ENCODE peak calls at places on chromosome 14, in six cellular contexts. C is PC-9, W is HCT116, Q is PC-3, X is fibroblast of lung, L is endothelial cell of umbilical vein. R is an unnamed sample.

GRCh38 chr14:73386342-73386741 is 72.0 kb downstream of the NUMB start:
- DNase-seq in L (no peak), C (no peak), X (peak; percentile 8), Q (no peak), W (no peak), R (no peak)

GRCh38 chr14:73265721-73266046 is 28.4 kb downstream of the PAPLN start:
- DNase-seq in W (no peak), C (no peak), X (no peak), Q (no peak), L (no peak), R (no peak)

GRCh38 chr14:99716850-99717681 is 33.0 kb downstream of the CYP46A1 start:
- DNase-seq in W (no peak), Q (no peak), C (no peak), X (no peak), L (no peak), R (no peak)

GRCh38 chr14:76564471-76565119 is 188.7 kb downstream of the ESRRB start:
- DNase-seq in Q (no peak), X (no peak), L (no peak), C (no peak), W (peak; percentile 49), R (peak; percentile 20)

GRCh38 chr14:54194501-54194900 is 202.3 kb upstream of the CDKN3 start:
- DNase-seq in Q (no peak), X (peak; percentile 73), L (peak; percentile 51), W (no peak), C (no peak), R (no peak)

GRCh38 chr14:20684662-20685456 is 499 bp downstream of the RNASE4 start:
- DNase-seq in L (no peak), W (peak; percentile 42), X (peak; percentile 50), C (no peak), Q (peak; percentile 50), R (peak; percentile 29)

GRCh38 chr14:75568791-75569190 is 9.6 kb upstream of the FLVCR2 start:
- DNase-seq in Q (no peak), W (no peak), L (no peak), X (no peak), C (no peak), R (no peak)

GRCh38 chr14:96065661-96066459 is 26.7 kb downstream of the C14orf132 start:
- DNase-seq in L (no peak), X (no peak), W (no peak), C (no peak), Q (no peak), R (no peak)

GRCh38 chr14:72736348-72736747 is 157.6 kb downstream of the DPF3 start:
- DNase-seq in X (peak; percentile 84), W (no peak), C (no peak), Q (peak; percentile 27), L (no peak), R (no peak)

GRCh38 chr14:20606190-20606901 is 15.2 kb upstream of the RNASE12 start:
- DNase-seq in X (peak; percentile 15), L (peak; percentile 55), C (peak; percentile 21), W (no peak), Q (peak; percentile 72), R (peak; percentile 78)

GRCh38 chr14:100816950-100817901 is 8.7 kb upstream of the MEG3 start:
- DNase-seq in X (no peak), C (no peak), L (no peak), W (no peak), Q (no peak), R (no peak)

GRCh38 chr14:91058017-91058675 is 2.3 kb downstream of the RPS6KA5 start:
- DNase-seq in L (peak; percentile 84), C (no peak), W (no peak), Q (no peak), X (no peak), R (no peak)

GRCh38 chr14:60510976-60511599 is 2.1 kb downstream of the SIX6 start:
- DNase-seq in Q (no peak), W (no peak), L (no peak), C (no peak), X (no peak), R (peak; percentile 80)

GRCh38 chr14:55104051-55104954 is 24.7 kb upstream of the LGALS3 start:
- DNase-seq in C (no peak), W (no peak), Q (no peak), L (no peak), X (no peak), R (no peak)

GRCh38 chr14:100989924-100990323 is 86.4 kb upstream of the RTL1 start:
- DNase-seq in C (no peak), Q (no peak), L (no peak), W (no peak), X (no peak), R (no peak)

GRCh38 chr14:29271669-29272068 is 505.1 kb downstream of the FOXG1 start:
- DNase-seq in W (no peak), X (no peak), C (no peak), Q (no peak), L (peak; percentile 49), R (no peak)

GRCh38 chr14:59018978-59019377 is 169.5 kb upstream of the DAAM1 start:
- DNase-seq in C (no peak), W (no peak), Q (peak; percentile 53), L (no peak), X (no peak), R (peak; percentile 33)

GRCh38 chr14:35229495-35230089 is 62.6 kb upstream of the PSMA6 start:
- DNase-seq in W (no peak), L (peak; percentile 41), X (peak; percentile 27), Q (peak; percentile 61), C (no peak), R (no peak)

GRCh38 chr14:59570122-59570521 is 6.5 kb downstream of the CCDC175 start:
- DNase-seq in W (no peak), Q (peak; percentile 65), C (no peak), X (no peak), L (no peak), R (no peak)

GRCh38 chr14:29085546-29085945 is 319.0 kb downstream of the FOXG1 start:
- DNase-seq in W (no peak), X (peak; percentile 18), Q (peak; percentile 41), L (no peak), C (no peak), R (peak; percentile 49)

GRCh38 chr14:106564058-106564643 is 1037.8 kb downstream of the TMEM121 start:
- DNase-seq in L (no peak), X (no peak), W (no peak), Q (peak; percentile 16), C (peak; percentile 17), R (peak; percentile 1)

DNA sequence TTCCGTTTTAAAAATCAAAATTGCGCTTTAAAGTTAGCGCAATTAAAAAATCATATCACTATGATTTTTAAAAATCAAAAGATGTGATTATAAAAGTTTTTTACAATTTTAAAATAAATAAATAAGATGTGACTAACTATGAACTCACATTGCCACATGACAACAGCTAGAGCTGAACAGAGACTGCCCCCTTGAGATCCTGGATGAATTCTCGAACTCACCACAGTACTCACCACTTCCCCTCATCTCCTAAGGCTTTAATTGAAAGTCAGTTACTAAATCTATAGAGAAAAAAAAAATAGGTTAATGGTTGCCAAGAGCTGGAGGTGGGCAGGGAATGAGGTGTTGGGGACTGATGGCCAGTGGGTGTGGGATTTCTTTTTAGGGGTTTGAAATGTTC is 384.2 kb downstream of the ZFP36L1 start:
- DNase-seq in X (peak; percentile 44), W (no peak), L (no peak), Q (peak; percentile 63), C (no peak), R (no peak)
- TF ChIP-seq CTCF in X (no peak), W (no peak), L (no peak), Q (peak; percentile 63), C (no peak), R (no peak)

DNA sequence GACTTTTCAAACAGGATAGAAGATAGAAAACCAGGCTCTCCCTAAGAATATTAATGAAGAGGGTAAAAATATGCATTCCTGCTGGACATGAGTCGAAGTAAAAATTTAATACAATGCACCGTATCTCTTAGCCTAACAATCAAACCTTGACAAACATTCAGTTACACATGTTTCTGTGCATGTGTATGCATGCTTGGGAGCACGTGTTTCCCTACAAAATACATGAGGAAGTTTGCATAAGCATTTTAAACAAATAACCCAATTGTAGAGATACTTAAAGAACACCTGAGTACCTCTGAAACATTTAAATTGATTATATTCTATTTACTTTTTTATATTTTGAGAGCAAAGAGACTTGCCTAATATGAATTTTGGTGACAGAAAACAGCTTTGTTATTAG is 1763.7 kb upstream of the SEL1L start:
- DNase-seq in W (no peak), X (no peak), L (no peak), Q (no peak), C (no peak), R (no peak)
- TF ChIP-seq EZH2 in W (no peak), X (no peak), L (no peak), Q (no peak), C (no peak), R (no peak)

DNA sequence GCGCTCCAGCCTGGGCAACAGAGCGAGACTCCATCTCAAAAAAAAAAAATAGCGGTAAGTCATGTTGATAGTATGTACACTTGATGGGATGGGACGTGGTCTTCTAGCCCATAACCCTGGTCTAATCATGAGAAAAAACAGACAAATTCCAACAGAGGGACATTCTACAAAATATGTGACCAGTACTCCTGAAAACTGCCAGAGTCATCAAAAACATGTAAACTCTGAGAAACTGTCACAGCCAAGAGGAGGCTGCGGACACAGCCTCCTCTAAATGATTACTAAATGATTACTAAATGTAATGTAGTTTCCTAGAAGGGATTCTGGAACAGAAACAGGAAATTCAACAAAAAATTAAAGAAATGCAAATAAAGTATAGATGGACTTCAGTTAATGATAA is 20.9 kb downstream of the CDKL1 start:
- DNase-seq in W (no peak), X (no peak), L (no peak), Q (no peak), C (no peak), R (no peak)
- TF ChIP-seq CTCF in W (no peak), X (no peak), L (no peak), Q (no peak), C (no peak), R (no peak)

DNA sequence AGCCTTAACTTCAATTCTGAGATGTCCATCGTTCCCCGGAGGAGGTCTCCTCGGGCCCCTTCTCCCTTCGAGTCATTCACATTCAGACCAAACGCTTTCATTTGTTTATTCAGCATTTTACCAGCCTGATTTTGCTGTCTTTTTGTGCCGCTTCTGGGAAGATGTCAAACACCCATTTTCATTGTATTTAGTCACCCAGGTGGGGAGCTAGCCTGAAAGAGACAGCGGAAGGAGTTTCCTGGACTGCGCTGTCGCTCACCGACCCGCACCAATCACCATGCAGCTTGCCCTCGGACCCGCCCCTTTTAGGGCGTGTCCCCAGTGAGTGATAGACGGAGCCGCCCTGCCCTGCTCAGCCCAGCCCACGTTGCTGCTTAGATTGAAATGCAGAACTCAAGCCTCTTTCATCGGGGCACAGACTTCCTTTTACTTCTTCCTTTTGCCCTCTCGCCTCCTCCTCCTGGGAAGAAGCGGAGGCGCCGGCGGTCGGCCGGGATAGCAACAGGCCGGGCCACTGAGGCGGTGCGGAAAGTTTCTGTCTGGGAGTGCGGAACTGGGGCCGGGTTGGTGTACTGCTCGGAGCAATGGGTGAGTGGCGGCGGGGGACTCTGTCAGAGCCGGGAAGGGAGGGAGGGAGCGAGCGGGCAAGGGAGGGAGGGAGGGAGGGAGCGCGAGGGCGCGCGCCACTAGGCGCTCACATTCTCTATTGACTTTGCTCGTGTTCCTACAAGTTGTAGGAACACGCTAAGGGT is at the start of gene PAX9:
- DNase-seq in C (peak; percentile 89), L (peak; percentile 70), X (peak; percentile 42), Q (peak; percentile 99), W (peak; percentile 81), R (peak; percentile 97)
- TF ChIP-seq EZH2 in C (no peak), L (no peak), X (no peak), Q (no peak), W (no peak), R (peak; percentile 1)

GRCh38 chr14:103886304-103887169 is 39.2 kb upstream of the PPP1R13B start:
- DNase-seq in C (no peak), L (no peak), X (no peak), Q (no peak), W (no peak), R (peak; percentile 72)
- TF ChIP-seq CTCF in C (no peak), L (no peak), X (peak; percentile 37), Q (no peak), W (no peak), R (peak; percentile 51)

R was measured in neural progenitor cell.